ENCODE peak calls at places on chromosomes 7 and 10, in five cellular contexts. H is mammary epithelial cell, G is sigmoid colon, Z is HepG2, X is uterus. B is an unnamed sample.

GRCh38 chr10:75957321-75957720 is 525.9 kb downstream of the LRMDA start:
- DNase-seq in H (no peak), G (no peak), Z (no peak), X (no peak), B (no peak)

GRCh38 chr10:124124123-124124768 is 30.8 kb upstream of the CHST15 start:
- DNase-seq in H (no peak), G (no peak), Z (no peak), X (no peak), B (no peak)

GRCh38 chr7:83996879-83997278 is 197.7 kb downstream of the SEMA3A start:
- DNase-seq in H (peak; percentile 58), G (no peak), Z (no peak), X (no peak), B (no peak)

GRCh38 chr10:16832351-16833080 is 15.3 kb upstream of the RSU1 start:
- DNase-seq in H (peak; percentile 81), G (no peak), Z (no peak), X (peak; percentile 45), B (peak; percentile 75)

GRCh38 chr7:29194594-29195417 is at the start of gene CHN2:
- DNase-seq in H (peak; percentile 37), G (peak; percentile 80), Z (peak; percentile 73), X (peak; percentile 39), B (peak; percentile 85)

GRCh38 chr7:106450716-106451115 is 165.9 kb upstream of the NAMPT start:
- DNase-seq in H (peak; percentile 73), G (no peak), Z (no peak), X (no peak), B (no peak)

GRCh38 chr10:3467052-3467906 is 294.7 kb upstream of the PITRM1 start:
- DNase-seq in H (peak; percentile 97), G (peak; percentile 88), Z (no peak), X (peak; percentile 81), B (peak; percentile 87)

GRCh38 chr7:69742237-69742636 is 144.0 kb downstream of the AUTS2 start:
- DNase-seq in H (no peak), G (no peak), Z (no peak), X (no peak), B (no peak)

GRCh38 chr7:116672596-116673503 is 854 bp downstream of the MET start:
- DNase-seq in H (peak; percentile 60), G (peak; percentile 68), Z (peak; percentile 9), X (no peak), B (no peak)

GRCh38 chr7:43211276-43211675 is 98.8 kb downstream of the HECW1 start:
- DNase-seq in H (no peak), G (no peak), Z (peak; percentile 3), X (no peak), B (no peak)

GRCh38 chr10:130179640-130180039 is 43.4 kb downstream of the GLRX3 start:
- DNase-seq in H (peak; percentile 23), G (no peak), Z (peak; percentile 54), X (no peak), B (no peak)

GRCh38 chr7:45716380-45717203 is 142.4 kb downstream of the ADCY1 start:
- DNase-seq in H (no peak), G (no peak), Z (no peak), X (no peak), B (peak; percentile 72)

GRCh38 chr7:106493041-106493731 is 167.8 kb downstream of the CCDC71L start:
- DNase-seq in H (no peak), G (no peak), Z (no peak), X (no peak), B (no peak)

DNA sequence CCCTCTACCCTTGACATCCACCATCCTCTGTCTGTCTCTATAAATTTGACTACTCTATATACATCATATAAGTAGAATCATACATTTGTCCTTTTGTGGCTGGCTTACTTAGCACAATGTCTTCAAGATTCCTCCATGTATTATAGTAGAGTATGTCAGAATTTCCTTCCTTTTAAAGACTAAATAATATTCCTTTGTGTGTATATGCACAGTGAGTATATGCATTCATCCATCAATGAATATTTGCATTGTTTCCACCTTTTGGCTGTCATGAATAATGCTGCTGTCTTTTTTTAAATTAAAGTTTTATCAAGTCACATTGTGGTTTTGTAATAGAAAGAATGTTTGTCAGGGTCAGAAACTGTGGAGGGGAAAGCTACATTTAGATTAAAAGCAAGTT is 195.3 kb downstream of the ANK3 start:
- DNase-seq in H (no peak), G (no peak), Z (no peak), X (no peak), B (no peak)
- H3K4me3 ChIP-seq in H (no peak overlapping the region), G (no peak overlapping the region), Z (no peak overlapping the region), X (no peak overlapping the region), B (no peak overlapping the region)

DNA sequence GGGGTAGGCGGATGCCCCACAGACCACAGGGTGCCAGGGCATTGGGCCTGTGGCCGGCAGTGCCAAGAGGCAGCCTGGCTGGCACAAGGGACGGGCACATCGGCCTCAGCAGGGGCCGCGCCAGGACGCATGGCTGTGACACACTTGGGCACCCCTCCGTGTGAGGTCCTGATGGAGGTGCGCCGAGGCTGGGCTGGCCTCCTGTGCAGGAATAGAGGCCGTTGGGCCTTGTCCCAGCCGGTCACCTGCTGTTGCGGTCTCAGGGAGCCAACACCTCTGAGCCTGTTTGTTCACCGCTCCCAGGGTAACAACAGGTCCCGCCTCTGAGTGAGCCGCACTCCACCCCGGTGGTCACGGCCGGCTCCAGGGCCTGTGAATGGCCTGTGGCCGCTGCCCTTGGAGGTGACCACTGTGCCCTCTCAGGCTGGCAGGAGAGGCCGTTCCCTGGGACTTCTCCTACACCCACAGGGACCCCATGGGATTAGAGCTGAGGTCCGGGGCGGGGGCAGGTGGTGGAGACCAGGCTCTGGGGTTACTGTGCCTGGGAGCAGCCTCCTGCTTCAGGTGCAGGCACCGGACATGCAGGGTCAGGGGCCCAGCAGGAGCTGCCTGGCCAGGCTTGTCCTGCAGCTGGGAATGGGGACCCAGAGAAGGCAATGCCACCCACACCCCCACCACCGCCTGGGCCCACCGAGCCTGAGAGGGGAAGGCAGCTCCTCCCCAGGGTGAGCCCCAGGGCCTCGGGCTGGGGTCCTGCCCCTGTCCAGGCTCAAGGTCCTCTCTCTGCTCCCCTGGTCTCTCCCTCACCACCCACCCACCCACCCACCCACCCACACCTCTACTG is 12.0 kb downstream of the PWWP2B start:
- DNase-seq in H (no peak), G (no peak), Z (no peak), X (no peak), B (no peak)
- H3K4me1 ChIP-seq in H (peaks cover 18% of the 10 kb centered on the region), G (peaks cover 53% of the 10 kb centered on the region), Z (peaks cover 41% of the 10 kb centered on the region), X (peaks cover 29% of the 10 kb centered on the region), B (no peaks in the 10 kb centered on the region)

GRCh38 chr10:99531026-99531695 is 1.6 kb upstream of the NKX2-3 start:
- DNase-seq in H (no peak), G (peak; percentile 86), Z (no peak), X (no peak), B (no peak)
- H3K4me3 ChIP-seq in H (no peak overlapping the region), G (peak overlapping the region; percentile 70), Z (no peak overlapping the region), X (no peak overlapping the region), B (no peak overlapping the region)

GRCh38 chr10:62103857-62104256 is 164.8 kb downstream of the RTKN2 start:
- DNase-seq in H (no peak), G (no peak), Z (no peak), X (no peak), B (no peak)
- H3K4me1 ChIP-seq in H (no peaks in the 10 kb centered on the region), G (no peaks in the 10 kb centered on the region), Z (peaks cover 9% of the 10 kb centered on the region), X (no peaks in the 10 kb centered on the region), B (no peaks in the 10 kb centered on the region)

GRCh38 chr10:27152687-27153086 is 1.5 kb downstream of the YME1L1 start:
- DNase-seq in H (no peak), G (no peak), Z (no peak), X (no peak), B (no peak)
- H3K4me3 ChIP-seq in H (peak overlapping the region; percentile 98), G (peak overlapping the region; percentile 90), Z (peak overlapping the region; percentile 99), X (no peak overlapping the region), B (peak overlapping the region; percentile 32)

GRCh38 chr10:77641344-77641743 is 3.7 kb upstream of the KCNMA1 start:
- DNase-seq in H (no peak), G (no peak), Z (no peak), X (no peak), B (no peak)
- H3K4me1 ChIP-seq in H (peaks cover 14% of the 10 kb centered on the region), G (peaks cover 31% of the 10 kb centered on the region), Z (no peaks in the 10 kb centered on the region), X (peaks cover 3% of the 10 kb centered on the region), B (no peaks in the 10 kb centered on the region)

GRCh38 chr10:93917064-93917391 is 23.2 kb downstream of the SLC35G1 start:
- DNase-seq in H (no peak), G (no peak), Z (no peak), X (no peak), B (no peak)
- H3K4me3 ChIP-seq in H (no peak overlapping the region), G (no peak overlapping the region), Z (peak overlapping the region; percentile 9), X (no peak overlapping the region), B (no peak overlapping the region)

GRCh38 chr7:12725575-12726316 is 38.3 kb downstream of the ARL4A start:
- DNase-seq in H (no peak), G (no peak), Z (no peak), X (no peak), B (no peak)
- H3K4me1 ChIP-seq in H (peaks cover 1% of the 10 kb centered on the region), G (no peaks in the 10 kb centered on the region), Z (no peaks in the 10 kb centered on the region), X (no peaks in the 10 kb centered on the region), B (peaks cover 2% of the 10 kb centered on the region)

B was measured in aorta.